ENCODE peak calls at places on chromosome 11, in nine cellular contexts. L is IMR-90; N is NCI-H1092; M is activated effector memory CD4-positive, alpha-beta T cell treated with anti-CD3 and anti-CD28 coated beads, Interleukin-2, amount 50 U/mL, for 16 hours; X is CD4-positive, alpha-beta T cell; D is osteocyte; Y is HCEC 1CT; G is left cardiac atrium; O is RCC 7860. C is an unnamed sample.

GRCh38 chr11:96155627-96156378 is 187.2 kb downstream of the MAML2 start:
- DNase-seq in L (peak), N (no peak), M (peak), X (no peak), D (peak), Y (peak), G (peak), O (peak), C (peak)

GRCh38 chr11:18731949-18732821 is 6.2 kb upstream of the IGSF22 start:
- DNase-seq in L (peak), N (no peak), M (peak), X (peak), D (no peak), Y (peak), G (peak), O (peak), C (no peak)

GRCh38 chr11:109247071-109247470 is 174.9 kb upstream of the C11orf87 start:
- DNase-seq in L (peak), N (no peak), M (no peak), X (no peak), D (no peak), Y (peak), G (no peak), O (peak), C (no peak)

GRCh38 chr11:58788355-58789023 is 56.0 kb downstream of the GLYATL2 start:
- DNase-seq in L (peak), N (peak), M (peak), X (peak), D (no peak), Y (peak), G (no peak), O (peak), C (no peak)

GRCh38 chr11:496834-497564 is 10.0 kb downstream of the RNH1 start:
- DNase-seq in L (no peak), N (no peak), M (no peak), X (no peak), D (no peak), Y (no peak), G (no peak), O (no peak), C (no peak)

GRCh38 chr11:79174045-79175008 is 266.5 kb downstream of the TENM4 start:
- DNase-seq in L (peak), N (no peak), M (no peak), X (no peak), D (no peak), Y (no peak), G (no peak), O (no peak), C (no peak)

GRCh38 chr11:75577198-75577597 is 15.1 kb downstream of the SERPINH1 start:
- DNase-seq in L (peak), N (no peak), M (peak), X (peak), D (no peak), Y (no peak), G (peak), O (no peak), C (no peak)

GRCh38 chr11:129333873-129334272 is 41.8 kb upstream of the BARX2 start:
- DNase-seq in L (no peak), N (no peak), M (no peak), X (no peak), D (no peak), Y (no peak), G (no peak), O (no peak), C (no peak)

GRCh38 chr11:75652936-75653335 is 15.9 kb downstream of the MAP6 start:
- DNase-seq in L (no peak), N (no peak), M (no peak), X (no peak), D (no peak), Y (no peak), G (no peak), O (no peak), C (no peak)

GRCh38 chr11:34523053-34523452 is 9.5 kb upstream of the ELF5 start:
- DNase-seq in L (no peak), N (no peak), M (no peak), X (no peak), D (no peak), Y (no peak), G (no peak), O (no peak), C (no peak)

GRCh38 chr11:71327156-71328085 is 75.0 kb upstream of the SHANK2 start:
- DNase-seq in L (no peak), N (no peak), M (peak), X (no peak), D (no peak), Y (no peak), G (no peak), O (no peak), C (peak)

GRCh38 chr11:44351898-44352498 is 42.1 kb upstream of the ALX4 start:
- DNase-seq in L (no peak), N (no peak), M (no peak), X (no peak), D (no peak), Y (no peak), G (no peak), O (no peak), C (no peak)

GRCh38 chr11:44522294-44522693 is 43.2 kb upstream of the CD82 start:
- DNase-seq in L (no peak), N (no peak), M (no peak), X (no peak), D (no peak), Y (no peak), G (no peak), O (no peak), C (no peak)

GRCh38 chr11:93543292-93543977 is at the start of gene SMCO4:
- DNase-seq in L (peak), N (peak), M (peak), X (peak), D (peak), Y (peak), G (peak), O (peak), C (peak)

GRCh38 chr11:350723-351255 is 18.5 kb upstream of the B4GALNT4 start:
- DNase-seq in L (no peak), N (no peak), M (peak), X (no peak), D (no peak), Y (no peak), G (no peak), O (no peak), C (no peak)

GRCh38 chr11:69122337-69122641 is 33.4 kb upstream of the SMIM38 start:
- DNase-seq in L (no peak), N (no peak), M (peak), X (no peak), D (no peak), Y (no peak), G (no peak), O (no peak), C (no peak)

GRCh38 chr11:77636738-77637344 is 753 bp downstream of the CLNS1A start:
- DNase-seq in L (no peak), N (no peak), M (no peak), X (no peak), D (no peak), Y (no peak), G (no peak), O (no peak), C (no peak)

GRCh38 chr11:128235446-128235845 is 351.9 kb downstream of the ETS1 start:
- DNase-seq in L (no peak), N (no peak), M (no peak), X (no peak), D (no peak), Y (no peak), G (no peak), O (no peak), C (no peak)

GRCh38 chr11:74520316-74520715 is 26.8 kb upstream of the LIPT2 start:
- DNase-seq in L (no peak), N (no peak), M (no peak), X (no peak), D (no peak), Y (no peak), G (no peak), O (no peak), C (no peak)

GRCh38 chr11:57324154-57324885 is 432 bp downstream of the TNKS1BP1 start:
- DNase-seq in L (peak), N (peak), M (peak), X (no peak), D (peak), Y (peak), G (peak), O (no peak), C (no peak)

GRCh38 chr11:125123947-125124633 is 12.7 kb upstream of the TMEM218 start:
- DNase-seq in L (peak), N (peak), M (peak), X (peak), D (no peak), Y (peak), G (peak), O (peak), C (no peak)

GRCh38 chr11:74325649-74326645 is 14.5 kb upstream of the P4HA3 start:
- DNase-seq in L (peak), N (peak), M (no peak), X (no peak), D (no peak), Y (peak), G (peak), O (no peak), C (no peak)

C was measured in mesenteric fat pad.